ENCODE peak calls at places on chromosomes 13 and 19, in four cellular contexts. Y is aorta, M is neural progenitor cell, E is astrocyte. L is an unnamed sample.

GRCh38 chr19:5632657-5633056 is 9.8 kb downstream of the SAFB start:
- DNase-seq in Y (no peak), M (no peak), E (no peak), L (no peak)

GRCh38 chr19:27974082-27974513 is 1238.9 kb downstream of the UQCRFS1 start:
- DNase-seq in Y (no peak), M (peak; percentile 70), E (peak; percentile 41), L (no peak)

GRCh38 chr19:2016041-2016807 is 710 bp upstream of the BTBD2 start:
- DNase-seq in Y (peak; percentile 87), M (peak; percentile 78), E (peak; percentile 77), L (no peak)

GRCh38 chr13:27044837-27045570 is 126.6 kb downstream of the USP12 start:
- DNase-seq in Y (no peak), M (no peak), E (no peak), L (no peak)

GRCh38 chr19:52191951-52192350 is 2.1 kb downstream of the PPP2R1A start:
- DNase-seq in Y (no peak), M (no peak), E (no peak), L (no peak)

GRCh38 chr13:29905845-29906244 is 55.4 kb upstream of the UBL3 start:
- DNase-seq in Y (no peak), M (no peak), E (peak; percentile 66), L (no peak)

GRCh38 chr13:60329221-60329983 is 67.6 kb upstream of the TDRD3 start:
- DNase-seq in Y (no peak), M (peak; percentile 77), E (peak; percentile 14), L (peak; percentile 54)

GRCh38 chr19:4368128-4368820 is 24.9 kb downstream of the MPND start:
- DNase-seq in Y (no peak), M (no peak), E (no peak), L (no peak)

GRCh38 chr19:19630426-19630825 is 2.4 kb upstream of the LPAR2 start:
- DNase-seq in Y (no peak), M (no peak), E (no peak), L (no peak)

GRCh38 chr19:50450369-50451222 is 17.9 kb downstream of the MYBPC2 start:
- DNase-seq in Y (no peak), M (no peak), E (no peak), L (no peak)

GRCh38 chr13:67100723-67101122 is 129.4 kb downstream of the PCDH9 start:
- DNase-seq in Y (no peak), M (no peak), E (peak; percentile 73), L (no peak)

GRCh38 chr13:93729383-93729782 is 502.8 kb downstream of the GPC6 start:
- DNase-seq in Y (no peak), M (no peak), E (no peak), L (no peak)

GRCh38 chr13:84439108-84439507 is 556.8 kb upstream of the SLITRK1 start:
- DNase-seq in Y (no peak), M (no peak), E (peak; percentile 79), L (no peak)

GRCh38 chr13:95058680-95059079 is 242.6 kb downstream of the ABCC4 start:
- DNase-seq in Y (no peak), M (no peak), E (no peak), L (no peak)

GRCh38 chr13:111846396-111847174 is 220.4 kb upstream of the SOX1 start:
- DNase-seq in Y (no peak), M (no peak), E (no peak), L (peak; percentile 45)

GRCh38 chr19:32651729-32652140 is 23.2 kb downstream of the ANKRD27 start:
- DNase-seq in Y (no peak), M (peak; percentile 81), E (no peak), L (no peak)

GRCh38 chr13:33072282-33072681 is 56.1 kb downstream of the KL start:
- DNase-seq in Y (no peak), M (no peak), E (no peak), L (no peak)

GRCh38 chr19:2289714-2290435 is 7.9 kb upstream of the PEAK3 start:
- DNase-seq in Y (peak; percentile 81), M (peak; percentile 53), E (no peak), L (no peak)

GRCh38 chr19:41449079-41449864 is 6.3 kb downstream of the ERICH4 start:
- DNase-seq in Y (peak; percentile 91), M (peak; percentile 86), E (peak; percentile 17), L (peak; percentile 82)

GRCh38 chr19:1819211-1819975 is 7.3 kb upstream of the ATP8B3 start:
- DNase-seq in Y (no peak), M (no peak), E (no peak), L (no peak)

GRCh38 chr19:16588089-16588823 is 16.0 kb upstream of the SLC35E1 start:
- DNase-seq in Y (no peak), M (no peak), E (peak; percentile 34), L (no peak)

GRCh38 chr13:35699805-35700204 is 223.3 kb upstream of the MAB21L1 start:
- DNase-seq in Y (no peak), M (no peak), E (peak; percentile 63), L (no peak)

GRCh38 chr13:103788061-103788652 is 721.9 kb upstream of the SLC10A2 start:
- DNase-seq in Y (no peak), M (no peak), E (no peak), L (no peak)

GRCh38 chr19:5170329-5170745 is 170.3 kb downstream of the PTPRS start:
- DNase-seq in Y (peak; percentile 80), M (no peak), E (no peak), L (no peak)

GRCh38 chr13:109644956-109645355 is 141.4 kb downstream of the IRS2 start:
- DNase-seq in Y (no peak), M (no peak), E (no peak), L (no peak)

GRCh38 chr19:3369337-3370213 is 3.2 kb downstream of the NFIC start:
- DNase-seq in Y (peak; percentile 91), M (peak; percentile 57), E (no peak), L (no peak)

GRCh38 chr13:98285852-98286594 is 109.0 kb upstream of the RNF113B start:
- DNase-seq in Y (no peak), M (no peak), E (no peak), L (no peak)

GRCh38 chr13:93963266-93964131 is 516.0 kb downstream of the DCT start:
- DNase-seq in Y (no peak), M (no peak), E (peak; percentile 51), L (no peak)

GRCh38 chr13:79155883-79156282 is 250.2 kb downstream of the RBM26 start:
- DNase-seq in Y (no peak), M (no peak), E (no peak), L (no peak)

GRCh38 chr13:113145911-113146598 is 12.4 kb upstream of the PROZ start:
- DNase-seq in Y (no peak), M (no peak), E (no peak), L (no peak)

GRCh38 chr19:53103141-53103902 is at the start of gene ZNF160:
- DNase-seq in Y (peak; percentile 100), M (peak; percentile 98), E (peak; percentile 89), L (peak; percentile 91)

GRCh38 chr13:87810920-87811344 is 139.8 kb downstream of the SLITRK5 start:
- DNase-seq in Y (no peak), M (no peak), E (no peak), L (no peak)

GRCh38 chr19:38224014-38224862 is at the start of gene DPF1:
- DNase-seq in Y (no peak), M (peak; percentile 93), E (peak; percentile 36), L (no peak)

GRCh38 chr19:43997631-43998290 is 5.0 kb upstream of the ZNF230 start:
- DNase-seq in Y (no peak), M (no peak), E (peak; percentile 46), L (no peak)

GRCh38 chr13:101628900-101629299 is 176.4 kb downstream of the ITGBL1 start:
- DNase-seq in Y (no peak), M (no peak), E (no peak), L (no peak)

GRCh38 chr13:41520699-41521630 is 63.6 kb downstream of the RGCC start:
- DNase-seq in Y (no peak), M (no peak), E (peak; percentile 5), L (no peak)

GRCh38 chr13:83378901-83379300 is 503.4 kb downstream of the SLITRK1 start:
- DNase-seq in Y (no peak), M (no peak), E (no peak), L (no peak)

GRCh38 chr13:103288114-103288513 is 221.9 kb upstream of the SLC10A2 start:
- DNase-seq in Y (no peak), M (no peak), E (no peak), L (no peak)

GRCh38 chr13:97395437-97396136 is 38.4 kb upstream of the RAP2A start:
- DNase-seq in Y (no peak), M (no peak), E (peak; percentile 37), L (no peak)

GRCh38 chr19:11021760-11022144 is 60.9 kb downstream of the SMARCA4 start:
- DNase-seq in Y (no peak), M (no peak), E (no peak), L (no peak)

GRCh38 chr19:11023016-11023415 is 62.2 kb downstream of the SMARCA4 start:
- DNase-seq in Y (no peak), M (no peak), E (no peak), L (no peak)

GRCh38 chr19:11019824-11020223 is 59.0 kb downstream of the SMARCA4 start:
- DNase-seq in Y (no peak), M (no peak), E (no peak), L (no peak)

GRCh38 chr19:11020423-11020822 is 59.6 kb downstream of the SMARCA4 start:
- DNase-seq in Y (no peak), M (no peak), E (no peak), L (no peak)

GRCh38 chr19:11020982-11021759 is 60.3 kb downstream of the SMARCA4 start:
- DNase-seq in Y (no peak), M (no peak), E (no peak), L (no peak)
- H3K4me1 ChIP-seq in Y (no peaks in the 10 kb centered on the region), M (no peaks in the 10 kb centered on the region), E (peaks cover 10% of the 10 kb centered on the region), L (no peaks in the 10 kb centered on the region)

GRCh38 chr13:40109324-40109958 is 454.0 kb downstream of the COG6 start:
- DNase-seq in Y (no peak), M (no peak), E (peak; percentile 99), L (no peak)
- H3K27ac ChIP-seq in Y (no peak overlapping the region), M (no peak overlapping the region), E (peak overlapping the region; percentile 71), L (no peak overlapping the region)

GRCh38 chr19:18340990-18341868 is 831 bp downstream of the PGPEP1 start:
- DNase-seq in Y (peak; percentile 88), M (peak; percentile 39), E (peak; percentile 22), L (no peak)
- H3K4me1 ChIP-seq in Y (no peaks in the 10 kb centered on the region), M (peaks cover 24% of the 10 kb centered on the region), E (peaks cover 17% of the 10 kb centered on the region), L (peaks cover 3% of the 10 kb centered on the region)

GRCh38 chr13:73934771-73935170 is 199.4 kb downstream of the KLF12 start:
- DNase-seq in Y (no peak), M (no peak), E (no peak), L (no peak)

GRCh38 chr13:73936001-73936400 is 198.2 kb downstream of the KLF12 start:
- DNase-seq in Y (no peak), M (no peak), E (no peak), L (no peak)

GRCh38 chr13:73933795-73934194 is 200.4 kb downstream of the KLF12 start:
- DNase-seq in Y (no peak), M (no peak), E (no peak), L (no peak)

GRCh38 chr13:73932091-73932490 is 202.1 kb downstream of the KLF12 start:
- DNase-seq in Y (no peak), M (no peak), E (no peak), L (no peak)

DNA sequence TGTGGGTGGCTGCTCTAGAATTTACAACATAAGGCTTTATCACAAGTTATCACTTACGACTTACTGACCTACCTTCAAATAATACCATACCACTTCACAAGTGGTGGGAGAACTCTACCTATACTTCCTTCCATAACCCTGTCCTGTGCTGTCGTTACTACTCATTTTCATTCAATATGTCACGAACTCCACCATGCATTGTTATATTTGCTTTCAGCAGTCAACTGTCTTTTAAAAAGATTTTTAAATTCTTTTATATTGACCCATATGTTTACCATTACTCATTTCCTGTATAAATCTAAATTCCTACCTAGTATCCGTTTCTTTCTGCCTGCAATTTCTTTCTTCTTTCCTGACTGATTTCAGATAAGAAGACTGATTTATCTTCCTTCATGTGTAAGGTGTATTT is 200.0 kb downstream of the KLF12 start:
- DNase-seq in Y (no peak), M (no peak), E (peak; percentile 30), L (no peak)
- H3K27ac ChIP-seq in Y (no peak overlapping the region), M (no peak overlapping the region), E (peak overlapping the region; percentile 19), L (no peak overlapping the region)